ENCODE peak calls at places on chromosome 10, in five cellular contexts. One of them, this sample, is unnamed.

GRCh38 chr10:985361-985760 is 2.9 kb upstream of the GTPBP4 start:
- DNase-seq in glutamatergic neuron: no peak
- DNase-seq in HCT116: no peak
- DNase-seq in activated B cell treated with CpG ODN at 0.5 μM for 24 hours: no peak
- DNase-seq in sigmoid colon: no peak
- DNase-seq in this sample: no peak

GRCh38 chr10:28810062-28810870 is 132.9 kb downstream of the BAMBI start:
- DNase-seq in HCT116: no peak
- DNase-seq in glutamatergic neuron: no peak
- DNase-seq in sigmoid colon: no peak
- DNase-seq in activated B cell treated with CpG ODN at 0.5 μM for 24 hours: no peak
- DNase-seq in this sample: no peak

GRCh38 chr10:117460846-117461765 is 81.4 kb upstream of the EMX2 start:
- DNase-seq in sigmoid colon: peak
- DNase-seq in HCT116: no peak
- DNase-seq in activated B cell treated with CpG ODN at 0.5 μM for 24 hours: no peak
- DNase-seq in glutamatergic neuron: no peak
- DNase-seq in this sample: peak

GRCh38 chr10:119489572-119490326 is 52.8 kb downstream of the RGS10 start:
- DNase-seq in glutamatergic neuron: peak
- DNase-seq in activated B cell treated with CpG ODN at 0.5 μM for 24 hours: peak
- DNase-seq in sigmoid colon: peak
- DNase-seq in HCT116: peak
- DNase-seq in this sample: no peak

GRCh38 chr10:97520978-97521761 is 22.4 kb downstream of the UBTD1 start:
- DNase-seq in glutamatergic neuron: no peak
- DNase-seq in activated B cell treated with CpG ODN at 0.5 μM for 24 hours: no peak
- DNase-seq in sigmoid colon: no peak
- DNase-seq in HCT116: no peak
- DNase-seq in this sample: no peak

GRCh38 chr10:111944331-111944730 is 239.2 kb downstream of the GPAM start:
- DNase-seq in activated B cell treated with CpG ODN at 0.5 μM for 24 hours: no peak
- DNase-seq in glutamatergic neuron: no peak
- DNase-seq in HCT116: no peak
- DNase-seq in sigmoid colon: no peak
- DNase-seq in this sample: no peak

GRCh38 chr10:70656489-70656888 is 15.8 kb upstream of the ADAMTS14 start:
- DNase-seq in activated B cell treated with CpG ODN at 0.5 μM for 24 hours: no peak
- DNase-seq in glutamatergic neuron: no peak
- DNase-seq in sigmoid colon: peak
- DNase-seq in HCT116: no peak
- DNase-seq in this sample: peak

GRCh38 chr10:54983255-54983654 is 182.2 kb upstream of the PCDH15 start:
- DNase-seq in activated B cell treated with CpG ODN at 0.5 μM for 24 hours: no peak
- DNase-seq in glutamatergic neuron: no peak
- DNase-seq in HCT116: no peak
- DNase-seq in sigmoid colon: no peak
- DNase-seq in this sample: no peak

GRCh38 chr10:23038172-23038571 is 57.2 kb upstream of the MSRB2 start:
- DNase-seq in sigmoid colon: no peak
- DNase-seq in HCT116: no peak
- DNase-seq in activated B cell treated with CpG ODN at 0.5 μM for 24 hours: no peak
- DNase-seq in glutamatergic neuron: no peak
- DNase-seq in this sample: no peak

GRCh38 chr10:10925667-10926066 is 92.0 kb upstream of the CELF2 start:
- DNase-seq in sigmoid colon: no peak
- DNase-seq in activated B cell treated with CpG ODN at 0.5 μM for 24 hours: no peak
- DNase-seq in HCT116: no peak
- DNase-seq in glutamatergic neuron: no peak
- DNase-seq in this sample: no peak

GRCh38 chr10:10927608-10928007 is 90.1 kb upstream of the CELF2 start:
- DNase-seq in activated B cell treated with CpG ODN at 0.5 μM for 24 hours: no peak
- DNase-seq in glutamatergic neuron: no peak
- DNase-seq in sigmoid colon: no peak
- DNase-seq in HCT116: no peak
- DNase-seq in this sample: no peak

GRCh38 chr10:10935032-10935431 is 82.6 kb upstream of the CELF2 start:
- DNase-seq in glutamatergic neuron: no peak
- DNase-seq in activated B cell treated with CpG ODN at 0.5 μM for 24 hours: no peak
- DNase-seq in HCT116: no peak
- DNase-seq in sigmoid colon: no peak
- DNase-seq in this sample: no peak

DNA sequence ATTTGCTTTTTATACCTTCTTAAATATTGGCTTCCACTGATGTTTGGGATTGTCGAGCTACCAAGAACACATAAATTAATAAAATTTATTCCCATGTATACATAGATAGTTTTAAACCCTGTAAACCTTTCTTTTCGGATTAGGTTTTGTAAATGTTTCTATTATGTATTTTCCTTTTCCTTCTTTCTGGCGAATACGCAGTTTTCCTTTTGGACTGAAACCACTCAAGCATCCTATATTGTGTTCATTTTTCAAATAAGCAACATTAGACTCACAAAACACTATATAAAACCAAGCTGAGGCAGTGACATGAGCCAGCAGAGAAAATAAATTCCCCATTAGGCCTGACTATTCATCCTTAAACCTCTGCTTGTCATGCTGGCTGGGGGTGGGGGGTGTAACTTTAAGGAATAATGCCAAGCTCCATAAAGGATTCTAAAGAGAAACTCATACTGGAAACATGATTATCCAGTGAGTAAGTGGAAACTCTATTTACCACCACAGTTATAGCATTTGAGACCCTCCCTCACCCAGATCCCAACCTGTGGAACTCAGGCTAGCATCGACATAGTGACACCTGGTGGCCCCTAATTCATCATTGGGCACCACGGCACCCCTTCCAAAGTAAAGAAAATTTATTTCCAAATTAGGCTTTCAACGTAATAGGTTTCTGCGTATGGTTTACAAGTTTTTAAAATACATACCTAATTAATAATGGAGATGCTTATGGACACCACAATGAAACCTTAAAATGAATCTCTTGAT is 86.5 kb upstream of the CELF2 start:
- DNase-seq in glutamatergic neuron: no peak
- DNase-seq in sigmoid colon: no peak
- DNase-seq in activated B cell treated with CpG ODN at 0.5 μM for 24 hours: no peak
- DNase-seq in HCT116: no peak
- DNase-seq in this sample: no peak
- TF ChIP-seq CTCF in glutamatergic neuron: no peak
- TF ChIP-seq CTCF in sigmoid colon: no peak
- TF ChIP-seq CTCF in activated B cell treated with CpG ODN at 0.5 μM for 24 hours: no peak
- TF ChIP-seq CTCF in HCT116: no peak
- TF ChIP-seq CTCF in this sample: peak

GRCh38 chr10:104297697-104298660 is 29.0 kb downstream of the GSTO2 start:
- DNase-seq in activated B cell treated with CpG ODN at 0.5 μM for 24 hours: no peak
- DNase-seq in glutamatergic neuron: peak
- DNase-seq in sigmoid colon: no peak
- DNase-seq in HCT116: no peak
- DNase-seq in this sample: peak
- TF ChIP-seq CTCF in activated B cell treated with CpG ODN at 0.5 μM for 24 hours: no peak
- TF ChIP-seq CTCF in glutamatergic neuron: peak
- TF ChIP-seq CTCF in sigmoid colon: no peak
- TF ChIP-seq CTCF in HCT116: peak
- TF ChIP-seq CTCF in this sample: peak

GRCh38 chr10:76302491-76302890 is 871.1 kb downstream of the LRMDA start:
- DNase-seq in sigmoid colon: no peak
- DNase-seq in activated B cell treated with CpG ODN at 0.5 μM for 24 hours: no peak
- DNase-seq in glutamatergic neuron: no peak
- DNase-seq in HCT116: no peak
- DNase-seq in this sample: no peak

GRCh38 chr10:76303682-76304316 is 872.4 kb downstream of the LRMDA start:
- DNase-seq in glutamatergic neuron: peak
- DNase-seq in HCT116: peak
- DNase-seq in activated B cell treated with CpG ODN at 0.5 μM for 24 hours: no peak
- DNase-seq in sigmoid colon: peak
- DNase-seq in this sample: no peak

GRCh38 chr10:76299501-76299900 is 868.1 kb downstream of the LRMDA start:
- DNase-seq in HCT116: no peak
- DNase-seq in glutamatergic neuron: no peak
- DNase-seq in sigmoid colon: no peak
- DNase-seq in activated B cell treated with CpG ODN at 0.5 μM for 24 hours: no peak
- DNase-seq in this sample: no peak

GRCh38 chr10:76302936-76303656 is 871.7 kb downstream of the LRMDA start:
- DNase-seq in activated B cell treated with CpG ODN at 0.5 μM for 24 hours: no peak
- DNase-seq in glutamatergic neuron: no peak
- DNase-seq in sigmoid colon: no peak
- DNase-seq in HCT116: no peak
- DNase-seq in this sample: no peak

DNA sequence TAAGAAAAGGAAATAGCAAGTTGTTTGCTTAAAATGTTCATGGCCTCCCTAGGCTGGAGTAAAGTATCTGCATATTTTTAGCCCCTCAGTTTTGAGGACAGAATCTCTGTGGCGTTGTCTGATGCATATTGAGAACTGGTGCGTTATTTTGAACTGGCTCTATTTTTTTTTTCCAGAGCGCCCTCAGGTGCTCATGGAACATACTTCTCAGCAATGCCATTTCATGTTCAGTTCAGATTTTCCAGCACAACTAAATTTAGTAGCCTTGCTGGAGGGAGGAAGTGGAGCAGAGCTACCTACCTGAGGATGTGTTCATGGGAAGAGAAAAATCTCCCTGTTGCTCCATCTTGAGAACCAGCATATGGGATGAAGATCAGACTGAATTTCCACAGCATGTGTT is 870.5 kb downstream of the LRMDA start:
- DNase-seq in glutamatergic neuron: no peak
- DNase-seq in activated B cell treated with CpG ODN at 0.5 μM for 24 hours: no peak
- DNase-seq in sigmoid colon: no peak
- DNase-seq in HCT116: no peak
- DNase-seq in this sample: no peak
- TF ChIP-seq CTCF in glutamatergic neuron: peak
- TF ChIP-seq CTCF in activated B cell treated with CpG ODN at 0.5 μM for 24 hours: no peak
- TF ChIP-seq CTCF in sigmoid colon: no peak
- TF ChIP-seq CTCF in HCT116: peak
- TF ChIP-seq CTCF in this sample: no peak

GRCh38 chr10:114655671-114656070 is 2.4 kb downstream of the ABLIM1 start:
- DNase-seq in sigmoid colon: no peak
- DNase-seq in activated B cell treated with CpG ODN at 0.5 μM for 24 hours: no peak
- DNase-seq in HCT116: no peak
- DNase-seq in glutamatergic neuron: no peak
- DNase-seq in this sample: no peak

GRCh38 chr10:114652402-114653368 is 5.4 kb downstream of the ABLIM1 start:
- DNase-seq in activated B cell treated with CpG ODN at 0.5 μM for 24 hours: no peak
- DNase-seq in HCT116: no peak
- DNase-seq in glutamatergic neuron: no peak
- DNase-seq in sigmoid colon: no peak
- DNase-seq in this sample: no peak

GRCh38 chr10:114654829-114655575 is 3.1 kb downstream of the ABLIM1 start:
- DNase-seq in sigmoid colon: no peak
- DNase-seq in activated B cell treated with CpG ODN at 0.5 μM for 24 hours: no peak
- DNase-seq in glutamatergic neuron: no peak
- DNase-seq in HCT116: no peak
- DNase-seq in this sample: no peak

GRCh38 chr10:114650831-114651230 is 7.2 kb downstream of the ABLIM1 start:
- DNase-seq in HCT116: no peak
- DNase-seq in glutamatergic neuron: no peak
- DNase-seq in activated B cell treated with CpG ODN at 0.5 μM for 24 hours: no peak
- DNase-seq in sigmoid colon: no peak
- DNase-seq in this sample: no peak

GRCh38 chr10:114653926-114654325 is 4.1 kb downstream of the ABLIM1 start:
- DNase-seq in HCT116: no peak
- DNase-seq in sigmoid colon: no peak
- DNase-seq in activated B cell treated with CpG ODN at 0.5 μM for 24 hours: no peak
- DNase-seq in glutamatergic neuron: no peak
- DNase-seq in this sample: no peak
- TF ChIP-seq CTCF in HCT116: no peak
- TF ChIP-seq CTCF in sigmoid colon: no peak
- TF ChIP-seq CTCF in activated B cell treated with CpG ODN at 0.5 μM for 24 hours: no peak
- TF ChIP-seq CTCF in glutamatergic neuron: no peak
- TF ChIP-seq CTCF in this sample: no peak

GRCh38 chr10:103600956-103601569 is 107.6 kb downstream of the NEURL1 start:
- DNase-seq in HCT116: no peak
- DNase-seq in activated B cell treated with CpG ODN at 0.5 μM for 24 hours: no peak
- DNase-seq in glutamatergic neuron: no peak
- DNase-seq in sigmoid colon: no peak
- DNase-seq in this sample: no peak

GRCh38 chr10:103599211-103599610 is 105.7 kb downstream of the NEURL1 start:
- DNase-seq in HCT116: no peak
- DNase-seq in glutamatergic neuron: no peak
- DNase-seq in activated B cell treated with CpG ODN at 0.5 μM for 24 hours: no peak
- DNase-seq in sigmoid colon: no peak
- DNase-seq in this sample: no peak

GRCh38 chr10:103599907-103600306 is 106.4 kb downstream of the NEURL1 start:
- DNase-seq in sigmoid colon: no peak
- DNase-seq in activated B cell treated with CpG ODN at 0.5 μM for 24 hours: no peak
- DNase-seq in HCT116: no peak
- DNase-seq in glutamatergic neuron: no peak
- DNase-seq in this sample: no peak

GRCh38 chr10:103600325-103600724 is 106.8 kb downstream of the NEURL1 start:
- DNase-seq in glutamatergic neuron: no peak
- DNase-seq in HCT116: no peak
- DNase-seq in activated B cell treated with CpG ODN at 0.5 μM for 24 hours: no peak
- DNase-seq in sigmoid colon: no peak
- DNase-seq in this sample: no peak

GRCh38 chr10:103598654-103599115 is 105.2 kb downstream of the NEURL1 start:
- DNase-seq in sigmoid colon: no peak
- DNase-seq in activated B cell treated with CpG ODN at 0.5 μM for 24 hours: no peak
- DNase-seq in HCT116: peak
- DNase-seq in glutamatergic neuron: peak
- DNase-seq in this sample: peak
- TF ChIP-seq CTCF in sigmoid colon: peak
- TF ChIP-seq CTCF in activated B cell treated with CpG ODN at 0.5 μM for 24 hours: no peak
- TF ChIP-seq CTCF in HCT116: peak
- TF ChIP-seq CTCF in glutamatergic neuron: peak
- TF ChIP-seq CTCF in this sample: peak

DNA sequence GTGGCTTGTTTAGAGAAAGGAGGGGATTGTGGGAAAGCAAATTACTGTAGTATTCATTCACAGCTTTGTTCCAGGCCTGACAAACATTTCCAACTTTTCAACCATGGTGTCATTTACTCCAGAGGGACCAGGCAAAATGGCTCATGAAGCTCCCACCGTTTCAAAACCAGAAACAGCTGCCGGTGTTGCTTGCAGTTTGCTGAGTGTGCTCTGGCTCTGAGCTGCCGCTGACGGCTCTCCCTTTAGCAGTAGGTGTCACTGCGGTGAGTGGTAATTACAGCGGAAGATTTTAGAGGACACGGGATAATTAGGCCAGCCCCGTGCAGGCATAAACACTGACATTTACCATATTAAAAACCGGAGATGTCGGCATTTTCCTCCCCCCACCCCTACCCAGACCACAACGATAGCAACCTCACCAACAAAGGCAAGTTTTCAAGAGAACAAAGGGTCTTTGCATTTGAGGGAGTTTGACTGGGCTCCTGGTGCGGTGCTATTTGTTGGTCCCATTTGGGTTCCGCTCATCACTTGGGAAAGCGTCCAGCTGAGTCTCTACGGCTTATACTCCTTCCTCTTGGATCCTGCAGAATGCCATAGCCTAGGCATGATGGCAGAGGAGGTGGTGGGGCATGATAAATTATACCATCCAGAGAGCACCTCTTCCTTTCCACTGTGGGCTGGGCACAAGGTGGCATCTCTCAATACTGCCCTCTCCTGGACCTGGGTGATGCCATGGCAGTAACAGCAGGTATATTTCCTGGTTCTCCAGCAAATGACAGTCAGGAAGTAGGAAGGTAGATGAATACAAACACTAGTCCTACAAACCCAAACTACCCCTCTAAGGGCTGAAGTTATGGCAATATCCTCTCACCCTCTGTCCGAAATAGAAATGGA is 1005.2 kb downstream of the KCNMA1 start:
- DNase-seq in glutamatergic neuron: no peak
- DNase-seq in activated B cell treated with CpG ODN at 0.5 μM for 24 hours: no peak
- DNase-seq in sigmoid colon: no peak
- DNase-seq in HCT116: peak
- DNase-seq in this sample: no peak
- TF ChIP-seq CTCF in glutamatergic neuron: no peak
- TF ChIP-seq CTCF in activated B cell treated with CpG ODN at 0.5 μM for 24 hours: no peak
- TF ChIP-seq CTCF in sigmoid colon: no peak
- TF ChIP-seq CTCF in HCT116: peak
- TF ChIP-seq CTCF in this sample: peak